ENCODE peak calls at places on chromosomes 16 and 17, in ten cellular contexts. J, T, G, Z, C, Q, S, R, V and P are unnamed samples.

GRCh38 chr17:18004345-18004744 is 31.7 kb downstream of the DRC3 start:
- DNase-seq in Q (no peak), S (no peak), R (peak), T (peak), Z (no peak), G (no peak), V (no peak), J (no peak), C (no peak), P (no peak)

GRCh38 chr16:89330177-89330856 is 112.8 kb downstream of the ZNF778 start:
- DNase-seq in G (peak), R (peak), Q (peak), S (peak), T (peak), J (no peak), V (peak), C (no peak), Z (peak), P (peak)

GRCh38 chr17:46115687-46116086 is 77.5 kb downstream of the KANSL1 start:
- DNase-seq in V (no peak), T (no peak), Q (no peak), R (no peak), J (no peak), C (no peak), S (peak), G (no peak), Z (no peak), P (no peak)

GRCh38 chr17:41530062-41531048 is 2.2 kb upstream of the KRT19 start:
- DNase-seq in V (peak), T (peak), J (no peak), R (no peak), G (no peak), Z (no peak), C (no peak), S (peak), Q (no peak), P (peak)

GRCh38 chr17:41140360-41141132 is at the start of gene KRTAP4-6:
- DNase-seq in G (no peak), V (peak), J (no peak), R (no peak), S (peak), Q (no peak), T (no peak), C (no peak), Z (no peak), P (peak)

GRCh38 chr17:13925579-13925978 is 143.7 kb upstream of the COX10 start:
- DNase-seq in V (peak), Q (no peak), R (no peak), C (no peak), S (no peak), J (no peak), T (peak), G (no peak), Z (no peak), P (no peak)

GRCh38 chr16:87067890-87068289 is 249.3 kb downstream of the C16orf95 start:
- DNase-seq in G (no peak), S (no peak), Z (no peak), J (no peak), T (no peak), R (no peak), Q (no peak), V (no peak), C (no peak), P (no peak)

GRCh38 chr17:4636474-4637100 is 4.9 kb downstream of the ALOX15 start:
- DNase-seq in C (no peak), J (no peak), T (no peak), V (no peak), S (no peak), Q (no peak), Z (no peak), R (no peak), G (no peak), P (no peak)

GRCh38 chr16:82633964-82634600 is 7.3 kb downstream of the CDH13 start:
- DNase-seq in R (peak), T (no peak), V (peak), J (peak), Q (no peak), S (peak), C (no peak), Z (peak), G (no peak), P (no peak)

GRCh38 chr17:80539022-80539421 is 5.6 kb upstream of the RPTOR start:
- DNase-seq in C (no peak), G (peak), R (peak), Q (peak), Z (no peak), S (peak), J (no peak), T (no peak), V (no peak), P (no peak)

GRCh38 chr17:1329745-1330343 is 50.4 kb downstream of the TRARG1 start:
- DNase-seq in Q (no peak), R (no peak), Z (no peak), J (no peak), C (no peak), T (no peak), V (no peak), S (no peak), G (no peak), P (no peak)